ENCODE peak calls at places on chromosomes 2 and 18, in four cellular contexts. K is cardiac muscle cell, Z is iPS-NIHi11, M is kidney. F is an unnamed sample.

GRCh38 chr2:240917684-240918257 is 11.6 kb downstream of the CROCC2 start:
- DNase-seq in K (no peak), Z (no peak), M (peak; percentile 80), F (peak; percentile 10)

GRCh38 chr2:54634012-54634411 is 89.5 kb upstream of the EML6 start:
- DNase-seq in K (no peak), Z (no peak), M (no peak), F (no peak)

GRCh38 chr18:62277045-62277444 is 48.1 kb upstream of the TNFRSF11A start:
- DNase-seq in K (no peak), Z (no peak), M (no peak), F (no peak)

GRCh38 chr18:4068552-4069158 is 386.5 kb downstream of the DLGAP1 start:
- DNase-seq in K (peak; percentile 69), Z (peak; percentile 67), M (no peak), F (peak; percentile 14)

GRCh38 chr18:9356969-9357368 is 22.4 kb downstream of the TWSG1 start:
- DNase-seq in K (no peak), Z (no peak), M (no peak), F (no peak)

GRCh38 chr18:6781846-6782245 is 52.3 kb downstream of the ARHGAP28 start:
- DNase-seq in K (no peak), Z (no peak), M (no peak), F (no peak)

GRCh38 chr2:74841663-74842062 is 7.7 kb downstream of the HK2 start:
- DNase-seq in K (no peak), Z (no peak), M (no peak), F (no peak)

GRCh38 chr2:12764075-12764722 is 47.5 kb downstream of the TRIB2 start:
- DNase-seq in K (no peak), Z (no peak), M (no peak), F (no peak)